ENCODE peak calls at places on chromosomes 7 and 10, in four cellular contexts. F is HCT116, R is adipocyte, A is neuronal stem cell. N is an unnamed sample.

GRCh38 chr10:79203833-79204232 is 135.1 kb downstream of the ZMIZ1 start:
- DNase-seq in R (no peak), A (no peak), F (no peak), N (no peak)

GRCh38 chr10:101453791-101454718 is 100.1 kb downstream of the BTRC start:
- DNase-seq in R (peak; percentile 6), A (no peak), F (no peak), N (no peak)

GRCh38 chr7:55951637-55952351 is at the start of gene MRPS17:
- DNase-seq in R (peak; percentile 94), A (peak; percentile 74), F (peak; percentile 85), N (peak; percentile 94)

GRCh38 chr10:125811251-125811650 is 11.8 kb downstream of the UROS start:
- DNase-seq in F (no peak), A (no peak), R (peak; percentile 45), N (no peak)

GRCh38 chr7:94510582-94511456 is 1.2 kb downstream of the CASD1 start:
- DNase-seq in R (peak; percentile 50), A (peak; percentile 39), F (no peak), N (peak; percentile 65)

GRCh38 chr7:48154792-48155413 is 16.4 kb upstream of the ABCA13 start:
- DNase-seq in A (no peak), F (peak; percentile 28), R (peak; percentile 81), N (peak; percentile 31)

GRCh38 chr10:129074939-129075338 is 392.1 kb upstream of the MGMT start:
- DNase-seq in R (no peak), F (no peak), A (no peak), N (no peak)

GRCh38 chr10:37289833-37290464 is 164.6 kb downstream of the ANKRD30A start:
- DNase-seq in R (no peak), F (no peak), A (no peak), N (no peak)

GRCh38 chr7:140876519-140877248 is 48.0 kb downstream of the BRAF start:
- DNase-seq in R (peak; percentile 70), F (no peak), A (no peak), N (no peak)

GRCh38 chr7:110058401-110058800 is 1032.5 kb upstream of the LRRN3 start:
- DNase-seq in A (no peak), F (no peak), R (no peak), N (no peak)

GRCh38 chr10:132112611-132113010 is 46.9 kb downstream of the JAKMIP3 start:
- DNase-seq in A (no peak), R (no peak), F (no peak), N (no peak)

GRCh38 chr10:8055420-8056349 is 1.2 kb downstream of the GATA3 start:
- DNase-seq in F (no peak), R (no peak), A (peak; percentile 9), N (no peak)

GRCh38 chr7:90345548-90346319 is 782 bp upstream of the GTPBP10 start:
- DNase-seq in A (no peak), R (peak; percentile 52), F (no peak), N (peak; percentile 44)

GRCh38 chr10:73398024-73398423 is 15.8 kb downstream of the ANXA7 start:
- DNase-seq in A (no peak), R (no peak), F (no peak), N (no peak)

GRCh38 chr10:110671788-110672579 is 27.8 kb downstream of the RBM20 start:
- DNase-seq in R (peak; percentile 78), A (peak; percentile 63), F (peak; percentile 78), N (peak; percentile 89)

GRCh38 chr10:101775273-101776131 is at the start of gene FGF8:
- DNase-seq in A (no peak), R (peak; percentile 50), F (no peak), N (peak; percentile 56)

GRCh38 chr10:128563904-128564303 is 437.7 kb upstream of the MKI67 start:
- DNase-seq in F (no peak), A (no peak), R (no peak), N (no peak)

GRCh38 chr7:50646069-50646468 is 80.9 kb upstream of the DDC start:
- DNase-seq in A (no peak), F (no peak), R (no peak), N (no peak)

GRCh38 chr10:13284050-13284449 is 15.8 kb downstream of the PHYH start:
- DNase-seq in F (no peak), R (no peak), A (no peak), N (no peak)

GRCh38 chr7:1925349-1925748 is 255.3 kb downstream of the ELFN1 start:
- DNase-seq in R (no peak), F (no peak), A (no peak), N (no peak)

GRCh38 chr7:80614911-80615310 is 23.5 kb upstream of the CD36 start:
- DNase-seq in R (no peak), A (no peak), F (no peak), N (no peak)

GRCh38 chr7:28773423-28774129 is 184.6 kb downstream of the TRIL start:
- DNase-seq in F (no peak), R (no peak), A (no peak), N (no peak)

GRCh38 chr10:12699258-12699700 is 302.2 kb downstream of the CCDC3 start:
- DNase-seq in F (no peak), R (no peak), A (no peak), N (no peak)

GRCh38 chr7:5752663-5753062 is 28.8 kb downstream of the RNF216 start:
- DNase-seq in A (no peak), R (no peak), F (no peak), N (no peak)

GRCh38 chr10:16310440-16310839 is 126.4 kb upstream of the PTER start:
- DNase-seq in R (no peak), A (no peak), F (no peak), N (no peak)

GRCh38 chr7:156017431-156017830 is 205.2 kb upstream of the SHH start:
- DNase-seq in F (no peak), A (no peak), R (no peak), N (no peak)

DNA sequence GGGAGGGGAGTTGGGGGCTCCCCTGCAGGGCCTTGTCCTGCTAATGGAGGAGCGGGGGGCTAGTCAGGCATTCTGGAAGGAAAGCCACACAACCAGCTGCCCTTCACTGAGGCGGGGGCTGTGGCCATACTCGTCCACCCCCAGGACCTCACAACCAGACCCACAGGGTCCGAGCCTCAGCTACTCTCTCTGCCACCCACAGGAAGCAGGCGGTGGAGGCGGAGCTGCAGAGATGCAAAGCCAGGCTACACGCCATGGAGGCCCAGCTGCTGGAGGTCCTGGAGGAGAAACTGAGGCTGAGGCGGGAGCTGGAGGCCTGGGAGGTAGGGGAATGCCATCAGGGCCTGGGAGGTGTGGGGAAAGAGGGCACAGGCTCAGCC is 3.1 kb downstream of the ABHD11 start:
- DNase-seq in A (no peak), R (no peak), F (no peak), N (no peak)
- H3K9ac ChIP-seq in A (no peak overlapping the region), R (peak overlapping the region; percentile 73), F (peak overlapping the region; percentile 54), N (no peak overlapping the region)

DNA sequence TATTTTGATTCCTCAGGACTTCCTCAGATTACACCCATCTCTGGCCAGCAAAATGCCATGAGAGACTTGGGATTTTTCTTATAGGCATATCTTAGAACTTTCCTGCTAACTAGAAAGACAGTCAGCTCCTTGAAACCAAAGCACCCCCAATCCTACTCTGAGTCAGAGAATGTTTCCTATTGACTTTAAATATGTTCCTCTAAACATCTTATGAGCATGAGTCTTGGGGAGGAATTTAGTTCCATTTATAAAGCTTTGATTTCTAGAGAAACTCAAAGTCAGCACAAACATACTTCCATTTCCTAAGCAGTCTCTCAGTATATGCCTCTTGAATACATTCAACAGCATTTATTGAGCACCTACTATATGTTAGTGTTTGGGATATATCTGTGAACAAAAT is 128.5 kb downstream of the INHBA start:
- DNase-seq in R (peak; percentile 53), A (no peak), F (no peak), N (no peak)
- H3K9ac ChIP-seq in R (no peak overlapping the region), A (no peak overlapping the region), F (no peak overlapping the region), N (no peak overlapping the region)

DNA sequence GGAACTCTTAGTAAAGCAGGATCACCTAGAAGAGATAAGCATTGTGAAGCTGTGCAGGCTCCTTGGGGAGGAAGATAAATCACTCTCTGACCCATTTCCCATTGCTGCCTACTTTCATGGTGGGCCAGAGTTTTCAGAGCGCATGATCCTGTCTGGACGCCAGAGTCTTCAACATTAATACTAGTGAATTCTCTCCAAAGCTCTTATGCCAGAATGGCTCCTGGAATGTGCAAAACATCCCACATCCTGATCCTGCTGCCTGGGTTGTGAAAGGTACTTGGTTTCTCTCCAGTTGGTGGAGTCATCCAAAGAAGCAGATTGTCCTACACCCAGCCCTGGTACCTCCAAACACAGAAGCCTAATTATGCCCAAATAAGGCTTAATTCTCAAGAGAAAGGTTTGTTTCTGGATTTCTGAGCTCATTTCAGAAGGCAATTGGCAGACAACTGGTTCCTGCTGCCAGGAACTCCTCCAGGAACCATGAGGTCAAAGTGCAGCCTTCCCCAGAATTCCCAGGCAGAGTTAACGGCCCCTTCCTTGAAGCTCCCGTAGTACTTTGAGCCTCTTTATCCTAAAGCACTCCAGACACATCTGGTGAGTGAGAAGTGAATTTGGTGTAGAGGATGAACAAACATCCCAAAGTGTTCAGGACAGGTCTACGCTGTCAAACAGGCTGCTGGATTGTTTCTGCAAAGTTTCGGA is 495.2 kb downstream of the PLXNA4 start:
- DNase-seq in R (peak; percentile 34), A (no peak), F (no peak), N (no peak)
- H3K9ac ChIP-seq in R (peak overlapping the region; percentile 52), A (no peak overlapping the region), F (no peak overlapping the region), N (no peak overlapping the region)

DNA sequence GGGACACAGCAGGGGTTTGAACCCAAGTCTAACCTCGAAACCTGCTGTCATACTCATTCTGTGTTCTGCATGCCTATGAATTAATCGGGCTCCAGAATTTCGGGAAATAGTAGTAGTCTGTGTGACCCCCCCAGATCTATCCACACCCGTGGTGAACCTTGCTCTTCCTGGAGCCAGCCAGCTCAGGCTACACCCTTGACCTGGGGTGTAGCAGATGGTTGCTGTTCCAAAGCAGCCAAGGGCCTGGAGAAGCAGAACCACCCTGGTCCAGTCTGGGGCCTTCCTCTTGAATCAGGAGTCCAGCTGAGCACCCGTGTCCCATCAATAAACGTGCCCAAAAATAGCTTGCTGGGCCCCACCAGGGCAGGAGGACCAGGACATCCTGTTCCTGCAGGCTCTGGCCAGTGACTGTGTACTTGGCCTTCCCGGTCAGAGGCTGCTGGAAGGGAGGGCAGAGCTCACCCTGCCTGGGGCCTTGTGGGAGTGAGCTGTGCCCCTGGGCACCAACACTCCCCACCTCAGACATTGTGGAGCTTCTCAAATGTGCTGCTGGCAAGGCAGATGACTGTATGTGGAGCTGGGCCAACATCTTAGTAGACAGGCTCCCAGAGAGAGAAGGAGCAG is 101.2 kb upstream of the ZNF716 start:
- DNase-seq in R (no peak), F (no peak), A (no peak), N (no peak)
- H3K9ac ChIP-seq in R (no peak overlapping the region), F (no peak overlapping the region), A (no peak overlapping the region), N (no peak overlapping the region)

GRCh38 chr10:71245420-71246325 is 33.3 kb downstream of the UNC5B start:
- DNase-seq in R (peak; percentile 7), A (no peak), F (no peak), N (no peak)
- H3K9ac ChIP-seq in R (peak overlapping the region; percentile 18), A (peak overlapping the region; percentile 46), F (peak overlapping the region; percentile 12), N (no peak overlapping the region)

GRCh38 chr7:101823596-101823995 is 6.2 kb downstream of the CUX1 start:
- DNase-seq in F (no peak), R (no peak), A (no peak), N (no peak)
- H3K9ac ChIP-seq in F (no peak overlapping the region), R (no peak overlapping the region), A (no peak overlapping the region), N (no peak overlapping the region)

GRCh38 chr7:134548877-134549276 is at the start of gene AKR1B15:
- DNase-seq in A (no peak), R (no peak), F (no peak), N (no peak)
- H3K9ac ChIP-seq in A (no peak within 1 kb of the TSS), R (peak within 1 kb of the TSS; percentile 73), F (no peak within 1 kb of the TSS), N (no peak within 1 kb of the TSS)